ENCODE peak calls at places on chromosome 16, in five cellular contexts. Y is Peyer's patch; O is mesenchymal stem cell; U is CD8-positive, alpha-beta memory T cell; S is fibroblast of lung. K is an unnamed sample.
A peak's percentile ranks its signal among the peaks of the same experiment; 100 is the strongest.

GRCh38 chr16:80142276-80142675 is 398.5 kb upstream of the DYNLRB2 start:
- DNase-seq in Y (no peak), O (no peak), U (no peak), S (no peak), K (no peak)

GRCh38 chr16:80174416-80174815 is 366.4 kb upstream of the DYNLRB2 start:
- DNase-seq in Y (no peak), O (peak; percentile 79), U (no peak), S (peak; percentile 91), K (no peak)

GRCh38 chr16:72797606-72798005 is 250.3 kb downstream of the ZFHX3 start:
- DNase-seq in Y (no peak), O (no peak), U (no peak), S (no peak), K (no peak)

GRCh38 chr16:49592507-49593422 is 219.2 kb downstream of the C16orf78 start:
- DNase-seq in Y (no peak), O (peak; percentile 27), U (peak; percentile 4), S (peak; percentile 19), K (peak; percentile 30)

GRCh38 chr16:81513204-81514040 is 68.8 kb downstream of the CMIP start:
- DNase-seq in Y (no peak), O (peak; percentile 49), U (no peak), S (peak; percentile 59), K (peak; percentile 79)

GRCh38 chr16:426115-426905 is 861 bp downstream of the RAB11FIP3 start:
- DNase-seq in Y (no peak), O (peak; percentile 26), U (no peak), S (no peak), K (no peak)

GRCh38 chr16:4615389-4616046 is 830 bp upstream of the UBALD1 start:
- DNase-seq in Y (no peak), O (no peak), U (no peak), S (no peak), K (peak; percentile 41)

GRCh38 chr16:23020084-23020483 is 129.2 kb downstream of the USP31 start:
- DNase-seq in Y (no peak), O (no peak), U (no peak), S (no peak), K (no peak)

GRCh38 chr16:51359141-51359960 is 208.3 kb upstream of the SALL1 start:
- DNase-seq in Y (no peak), O (peak; percentile 15), U (no peak), S (peak; percentile 7), K (peak; percentile 14)

GRCh38 chr16:8905168-8905762 is 23.1 kb downstream of the LITAFD start:
- DNase-seq in Y (no peak), O (peak; percentile 56), U (no peak), S (peak; percentile 33), K (no peak)

GRCh38 chr16:55282441-55282840 is 41.6 kb upstream of the IRX6 start:
- DNase-seq in Y (no peak), O (no peak), U (no peak), S (no peak), K (no peak)

GRCh38 chr16:54145881-54146280 is 140.7 kb downstream of the IRX3 start:
- DNase-seq in Y (no peak), O (no peak), U (no peak), S (no peak), K (no peak)

DNA sequence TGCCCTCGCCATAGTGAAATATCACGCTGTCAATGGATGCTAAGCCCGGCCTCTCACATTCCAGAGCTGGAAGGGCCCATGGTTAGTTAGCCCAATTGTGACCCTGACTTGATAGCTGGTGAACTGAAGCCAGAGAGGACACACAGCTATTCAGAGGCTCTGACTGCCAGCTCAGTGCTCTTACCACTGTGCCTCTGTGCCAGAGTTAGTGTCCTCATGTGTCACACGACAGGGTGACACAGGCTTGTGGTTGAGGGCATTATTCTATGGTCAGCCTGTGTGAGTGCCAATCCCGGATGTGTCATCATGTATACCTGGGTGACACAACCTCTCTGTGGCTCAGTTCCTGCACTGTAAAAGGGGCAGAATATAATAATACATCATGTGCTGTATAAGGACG is 2.5 kb upstream of the MT1X start:
- DNase-seq in Y (no peak), O (no peak), U (no peak), S (no peak), K (peak; percentile 66)
- H3K4me1 ChIP-seq in Y (peaks cover 3% of the 10 kb centered on the region), O (peaks cover 16% of the 10 kb centered on the region), U (peaks cover 21% of the 10 kb centered on the region), S (peaks cover 4% of the 10 kb centered on the region), K (peaks cover 23% of the 10 kb centered on the region)

GRCh38 chr16:28200661-28201060 is 11.1 kb downstream of the XPO6 start:
- DNase-seq in Y (no peak), O (no peak), U (no peak), S (no peak), K (no peak)

GRCh38 chr16:28204622-28205021 is 7.1 kb downstream of the XPO6 start:
- DNase-seq in Y (no peak), O (no peak), U (no peak), S (no peak), K (no peak)

GRCh38 chr16:28205117-28205899 is 6.5 kb downstream of the XPO6 start:
- DNase-seq in Y (no peak), O (no peak), U (no peak), S (no peak), K (peak; percentile 55)

GRCh38 chr16:28204211-28204610 is 7.6 kb downstream of the XPO6 start:
- DNase-seq in Y (no peak), O (no peak), U (no peak), S (no peak), K (no peak)

DNA sequence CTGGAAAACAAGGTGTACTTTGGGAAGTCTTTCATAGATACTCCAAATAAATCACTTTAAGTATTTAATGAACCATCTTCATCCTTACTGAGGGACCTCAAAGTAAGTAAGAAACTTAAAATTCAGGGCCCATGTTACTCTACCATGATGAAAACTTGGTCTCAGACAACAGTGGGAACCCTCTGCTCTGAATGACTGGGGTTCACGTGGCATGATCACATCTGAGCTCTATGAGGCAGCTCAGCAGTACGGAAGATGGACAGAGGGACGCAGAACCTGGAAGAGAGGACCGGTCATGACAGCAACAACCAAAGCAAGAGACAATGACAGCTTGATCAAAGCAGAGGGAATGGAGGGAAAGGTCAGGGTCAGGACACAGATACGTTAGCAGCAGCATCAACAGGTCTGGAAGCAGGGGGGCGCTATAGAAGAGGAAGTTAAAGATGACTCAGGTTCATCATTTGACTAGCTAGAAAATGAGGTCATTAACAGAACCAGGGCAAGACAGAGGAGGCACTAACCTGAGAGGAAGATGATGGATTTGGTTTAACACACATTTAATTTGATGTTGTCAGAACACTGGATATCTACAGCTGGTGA is 9.5 kb downstream of the XPO6 start:
- DNase-seq in Y (no peak), O (no peak), U (no peak), S (no peak), K (peak; percentile 39)
- H3K27ac ChIP-seq in Y (no peak overlapping the region), O (no peak overlapping the region), U (no peak overlapping the region), S (no peak overlapping the region), K (no peak overlapping the region)

DNA sequence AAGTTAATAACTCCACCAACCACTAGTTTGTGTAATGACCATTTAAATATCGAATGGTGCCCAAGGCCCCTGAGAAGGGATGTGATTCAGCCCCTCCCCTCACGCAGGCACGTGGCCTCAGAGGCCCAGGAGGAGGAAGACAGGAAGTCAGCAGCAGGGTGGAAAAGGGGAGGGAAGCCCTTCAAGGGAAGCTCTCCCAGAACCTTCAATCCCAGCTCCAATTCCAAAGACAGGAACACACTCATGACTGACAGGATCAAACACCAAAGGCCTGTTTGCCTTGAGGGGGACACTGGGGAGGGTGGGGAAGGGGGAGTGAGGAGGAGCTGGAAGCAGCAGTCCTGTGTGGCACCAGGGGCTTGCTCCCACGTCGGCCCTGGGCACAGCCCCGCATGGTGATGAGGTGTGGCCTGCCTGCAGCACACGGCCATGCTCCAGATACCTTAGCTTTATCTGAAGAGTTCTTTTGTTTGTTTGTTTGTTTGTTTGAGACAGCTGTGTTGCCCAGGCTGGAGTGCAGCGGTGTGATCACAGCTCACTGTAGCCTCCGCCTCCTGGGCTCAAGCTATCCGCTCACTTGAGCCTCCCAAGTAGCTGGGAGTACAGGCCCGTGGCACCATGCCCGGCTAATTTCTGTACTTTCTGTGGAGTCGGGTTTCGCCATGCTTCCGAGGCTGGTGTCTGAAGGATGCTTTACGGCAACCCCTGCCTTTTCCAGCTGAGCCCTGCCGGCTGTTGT is 105.0 kb downstream of the ZNF778 start:
- DNase-seq in Y (peak; percentile 48), O (peak; percentile 85), U (no peak), S (peak; percentile 77), K (peak; percentile 70)
- H3K4me1 ChIP-seq in Y (peaks cover 40% of the 10 kb centered on the region), O (peaks cover 77% of the 10 kb centered on the region), U (peaks cover 93% of the 10 kb centered on the region), S (peaks cover 58% of the 10 kb centered on the region), K (peaks cover 97% of the 10 kb centered on the region)

DNA sequence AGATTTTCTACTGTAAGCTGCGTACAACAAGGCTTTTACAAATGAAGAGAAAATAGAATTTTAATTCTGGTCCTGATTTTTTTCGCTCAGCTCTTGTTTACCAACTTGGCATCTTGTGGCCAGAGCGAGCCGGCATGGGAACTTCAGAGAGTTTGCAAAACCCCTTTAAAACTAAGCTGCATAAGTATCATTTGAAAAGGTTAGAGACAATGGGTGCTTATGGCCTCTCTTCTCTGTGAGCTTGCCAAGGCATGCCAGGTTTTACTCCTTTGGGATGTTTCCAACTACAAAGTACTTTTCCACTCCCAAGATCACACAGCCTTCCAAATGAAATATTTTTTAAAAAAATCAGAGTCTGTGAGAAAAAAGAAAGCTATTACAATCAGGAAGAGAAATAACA is 62.4 kb upstream of the FA2H start:
- DNase-seq in Y (no peak), O (no peak), U (no peak), S (no peak), K (no peak)
- H3K27ac ChIP-seq in Y (no peak overlapping the region), O (peak overlapping the region; percentile 35), U (no peak overlapping the region), S (no peak overlapping the region), K (no peak overlapping the region)